ENCODE peak calls at places on chromosome 13, in eight cellular contexts. O is brain microvascular endothelial cell; Z is adipocyte; P is astrocyte; Q is IMR-90; A is HAP-1; I is CD8-positive, alpha-beta memory T cell; Y is heart right ventricle. U is an unnamed sample. For H3K27me3 and H3K36me3, the result is how much of the 10 kb centered on the place peaks cover.

GRCh38 chr13:105370011-105370645 is 1165.3 kb downstream of the EFNB2 start:
- DNase-seq in A (no peak), O (no peak), P (no peak), I (no peak), Z (peak), Y (no peak), Q (no peak), U (no peak)

GRCh38 chr13:99892189-99892588 is 79.4 kb downstream of the ZIC5 start:
- DNase-seq in Z (no peak), P (no peak), Y (no peak), I (no peak), O (no peak), Q (no peak), A (peak), U (peak)

GRCh38 chr13:79405501-79405830 is 589 bp downstream of the RBM26 start:
- DNase-seq in Q (no peak), I (no peak), Z (no peak), Y (no peak), O (no peak), P (no peak), A (no peak), U (no peak)

GRCh38 chr13:41284512-41285288 is 21.3 kb upstream of the MTRF1 start:
- DNase-seq in A (no peak), I (no peak), Y (no peak), Z (peak), O (peak), P (peak), Q (peak), U (no peak)

GRCh38 chr13:77860621-77861020 is 58.0 kb downstream of the EDNRB start:
- DNase-seq in Z (peak), A (no peak), Y (no peak), I (no peak), P (peak), Q (peak), O (no peak), U (no peak)

GRCh38 chr13:26422036-26422435 is 135.4 kb upstream of the WASF3 start:
- DNase-seq in A (no peak), O (no peak), P (no peak), Y (no peak), I (no peak), Z (no peak), Q (no peak), U (no peak)

GRCh38 chr13:29905845-29906244 is 55.4 kb upstream of the UBL3 start:
- DNase-seq in O (no peak), A (no peak), P (peak), Z (peak), Y (no peak), I (no peak), Q (peak), U (no peak)

GRCh38 chr13:27920677-27921420 is 1.0 kb downstream of the PDX1 start:
- DNase-seq in P (no peak), A (no peak), O (no peak), Y (no peak), I (no peak), Z (peak), Q (peak), U (peak)

GRCh38 chr13:43003010-43003409 is 11.0 kb upstream of the EPSTI1 start:
- DNase-seq in O (no peak), A (no peak), Z (no peak), I (no peak), Y (no peak), P (no peak), Q (peak), U (no peak)

GRCh38 chr13:44876782-44877324 is 112.4 kb downstream of the NUFIP1 start:
- DNase-seq in O (no peak), Z (no peak), Q (no peak), Y (no peak), I (no peak), A (peak), P (no peak), U (peak)

GRCh38 chr13:76948139-76948538 is at the start of gene ACOD1:
- DNase-seq in Z (no peak), A (no peak), I (no peak), P (no peak), Y (no peak), Q (no peak), O (no peak), U (no peak)

GRCh38 chr13:26979334-26979733 is 192.3 kb downstream of the USP12 start:
- DNase-seq in Z (no peak), A (no peak), Y (no peak), O (no peak), Q (no peak), P (no peak), I (no peak), U (no peak)

GRCh38 chr13:97259787-97260641 is 37.9 kb downstream of the MBNL2 start:
- DNase-seq in I (no peak), P (peak), A (no peak), Q (peak), O (peak), Y (no peak), Z (peak), U (no peak)

GRCh38 chr13:23615677-23616076 is 45.5 kb downstream of the TNFRSF19 start:
- DNase-seq in I (no peak), Q (no peak), O (no peak), A (peak), Z (no peak), Y (no peak), P (peak), U (no peak)

GRCh38 chr13:87582399-87582798 is 88.8 kb upstream of the SLITRK5 start:
- DNase-seq in A (no peak), P (no peak), I (no peak), O (no peak), Q (no peak), Y (no peak), Z (no peak), U (no peak)

GRCh38 chr13:40503026-40503425 is 163.4 kb downstream of the FOXO1 start:
- DNase-seq in O (no peak), P (peak), I (no peak), Y (no peak), Q (no peak), A (no peak), Z (no peak), U (no peak)

GRCh38 chr13:94703271-94703670 is 9.1 kb downstream of the SOX21 start:
- DNase-seq in Q (no peak), O (no peak), P (no peak), A (no peak), Y (no peak), I (no peak), Z (no peak), U (peak)

GRCh38 chr13:54658771-54659170 is 1630.2 kb downstream of the OLFM4 start:
- DNase-seq in O (no peak), Y (no peak), P (no peak), A (no peak), I (no peak), Q (no peak), Z (no peak), U (no peak)

GRCh38 chr13:44298314-44298713 is 75.3 kb upstream of the SERP2 start:
- DNase-seq in P (peak), Z (no peak), Y (no peak), O (no peak), Q (peak), A (no peak), I (no peak), U (no peak)

GRCh38 chr13:22451345-22451744 is 729.4 kb upstream of the SGCG start:
- DNase-seq in Q (no peak), O (no peak), A (no peak), Y (peak), I (no peak), Z (no peak), P (no peak), U (no peak)

GRCh38 chr13:100526299-100527030 is 62.1 kb downstream of the GGACT start:
- DNase-seq in Z (no peak), Y (no peak), I (no peak), A (no peak), P (no peak), Q (no peak), O (no peak), U (peak)

GRCh38 chr13:21475115-21475514 is 16.0 kb upstream of the ZDHHC20 start:
- DNase-seq in Q (no peak), P (no peak), I (no peak), A (no peak), O (no peak), Y (no peak), Z (no peak), U (no peak)

GRCh38 chr13:65530688-65531087 is 1699.4 kb downstream of the PCDH9 start:
- DNase-seq in I (no peak), O (no peak), Y (no peak), P (peak), Z (no peak), Q (no peak), A (no peak), U (no peak)

GRCh38 chr13:32940601-32941000 is 75.6 kb upstream of the KL start:
- DNase-seq in O (peak), Z (peak), Y (peak), I (no peak), Q (peak), A (no peak), P (peak), U (no peak)

GRCh38 chr13:91609353-91609752 is 210.9 kb downstream of the GPC5 start:
- DNase-seq in O (peak), A (no peak), P (peak), Z (no peak), Y (no peak), Q (peak), I (no peak), U (no peak)

GRCh38 chr13:31884556-31884955 is 145.2 kb downstream of the RXFP2 start:
- DNase-seq in O (no peak), Q (no peak), I (no peak), Z (no peak), A (no peak), Y (no peak), P (no peak), U (no peak)

GRCh38 chr13:41905600-41906254 is 55.2 kb downstream of the VWA8 start:
- DNase-seq in O (no peak), Q (peak), Y (no peak), Z (no peak), I (peak), P (peak), A (no peak), U (peak)

GRCh38 chr13:110230661-110231347 is 76.2 kb downstream of the COL4A1 start:
- DNase-seq in Y (no peak), Q (no peak), I (no peak), Z (no peak), P (no peak), A (no peak), O (no peak), U (no peak)

GRCh38 chr13:110227864-110228643 is 78.9 kb downstream of the COL4A1 start:
- DNase-seq in P (no peak), I (no peak), A (no peak), O (no peak), Z (no peak), Y (no peak), Q (no peak), U (no peak)

GRCh38 chr13:110228936-110229904 is 77.7 kb downstream of the COL4A1 start:
- DNase-seq in P (no peak), O (peak), Y (no peak), A (no peak), Q (no peak), I (no peak), Z (peak), U (no peak)

GRCh38 chr13:110231348-110232047 is 75.5 kb downstream of the COL4A1 start:
- DNase-seq in O (no peak), I (no peak), Q (no peak), A (no peak), Z (no peak), Y (no peak), P (no peak), U (no peak)

GRCh38 chr13:110229905-110230563 is 76.9 kb downstream of the COL4A1 start:
- DNase-seq in Z (no peak), I (no peak), A (no peak), P (no peak), Q (no peak), O (no peak), Y (no peak), U (no peak)
- H3K27me3 ChIP-seq in Z (under half), I (under half), A (under half), P (under half), Q (under half), O (under half), Y (under half), U (under half)

DNA sequence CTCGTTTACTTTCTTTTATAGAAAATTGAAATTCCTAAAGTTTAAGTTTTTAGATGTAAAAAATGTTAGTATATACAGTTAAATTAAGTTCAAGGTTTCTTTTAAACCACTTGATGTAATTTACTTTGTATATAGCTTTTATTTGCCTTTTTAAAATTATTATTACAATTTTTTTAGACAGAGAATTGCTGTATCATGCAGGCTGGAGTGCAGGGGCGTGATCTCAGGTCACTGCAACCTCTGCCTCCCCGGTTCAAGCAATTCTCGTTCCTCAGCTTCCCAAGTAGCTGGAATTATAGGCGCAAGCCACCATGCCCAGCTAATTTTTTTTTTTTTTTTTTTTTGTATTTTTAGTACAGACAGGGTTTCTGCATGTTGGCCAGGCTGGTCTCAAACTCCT is 75.0 kb downstream of the KCNRG start:
- DNase-seq in Z (no peak), O (no peak), I (no peak), A (no peak), Q (no peak), Y (no peak), P (no peak), U (no peak)
- H3K36me3 ChIP-seq in Z (under half), O (under half), I (under half), A (under half), Q (under half), Y (under half), P (under half), U (under half)

GRCh38 chr13:20263393-20264044 is 31.4 kb upstream of the GJB6 start:
- DNase-seq in P (no peak), Q (no peak), I (no peak), Z (no peak), O (no peak), Y (no peak), A (no peak), U (no peak)

GRCh38 chr13:20258963-20259288 is 26.8 kb upstream of the GJB6 start:
- DNase-seq in Y (no peak), A (no peak), Q (no peak), P (no peak), O (no peak), Z (no peak), I (no peak), U (no peak)

GRCh38 chr13:20254076-20254475 is 22.0 kb upstream of the GJB6 start:
- DNase-seq in I (no peak), Y (no peak), Z (no peak), Q (no peak), P (no peak), O (no peak), A (no peak), U (no peak)

DNA sequence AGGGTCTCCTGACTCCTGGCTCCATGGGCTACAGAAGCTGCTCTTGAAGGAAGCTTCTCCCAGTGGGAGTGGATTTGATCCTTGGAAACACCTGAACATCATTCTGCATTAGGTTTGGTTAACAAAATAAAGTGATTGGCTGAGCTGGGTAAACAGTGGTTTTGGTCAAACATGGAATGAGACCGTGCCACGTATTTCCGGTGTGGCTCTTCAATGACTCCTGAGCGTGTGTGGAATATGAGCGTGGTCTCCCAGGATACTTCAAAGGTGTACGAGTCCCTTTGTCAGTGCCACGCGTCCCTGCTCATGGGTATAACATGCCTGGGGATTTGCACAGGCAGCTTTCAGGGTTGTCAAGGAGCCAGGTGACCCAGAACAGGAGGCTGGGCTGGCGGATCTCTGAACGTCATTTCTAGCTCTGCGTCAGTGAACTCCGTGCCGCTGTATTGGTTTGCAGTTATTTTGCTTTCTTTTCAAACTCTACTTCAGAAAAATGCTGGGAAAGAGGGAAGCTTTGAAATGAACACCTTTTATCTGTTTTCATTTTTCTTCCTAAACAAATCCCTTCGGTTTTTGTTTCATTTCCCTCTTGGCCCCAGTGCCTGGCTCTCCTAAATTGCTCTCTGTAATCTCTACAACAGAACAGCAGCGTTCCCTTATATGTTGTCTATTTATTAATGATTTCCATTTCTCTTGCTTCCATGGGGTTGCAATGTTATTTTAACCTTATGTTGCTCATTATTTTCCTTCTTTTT is 26.3 kb upstream of the GJB6 start:
- DNase-seq in P (no peak), A (no peak), Y (no peak), I (no peak), O (no peak), Q (no peak), Z (no peak), U (no peak)
- H3K4me3 ChIP-seq in P (no peak), A (no peak), Y (no peak), I (no peak), O (no peak), Q (no peak), Z (no peak), U (no peak)

GRCh38 chr13:20303636-20304035 is 71.5 kb upstream of the GJB6 start:
- DNase-seq in Z (no peak), O (no peak), Y (no peak), I (no peak), Q (no peak), A (no peak), P (peak), U (no peak)
- H3K27me3 ChIP-seq in Z (under half), O (under half), Y (under half), I (under half), Q (under half), A (under half), P (under half), U (under half)